ENCODE peak calls at places on chromosomes 4 and X, in ten cellular contexts. W is K562, N is lower lobe of right lung, A is lung, I is uterus, C is thyroid gland, D is HepG2, X is spleen, U is IMR-90, G is GM06990. O is an unnamed sample.
A peak's percentile ranks its signal among the peaks of the same experiment; 100 is the strongest.

GRCh38 chr4:185343726-185344581 is 51.8 kb downstream of the LRP2BP start:
- DNase-seq in U (peak; percentile 27), C (no peak), W (no peak), G (peak; percentile 57), A (no peak), I (peak; percentile 28), D (no peak), X (no peak), N (no peak), O (no peak)

GRCh38 chrX:8755116-8755515 is 23.2 kb upstream of the ANOS1 start:
- DNase-seq in X (no peak), G (no peak), N (no peak), I (no peak), W (peak; percentile 4), D (no peak), C (no peak), A (no peak), U (no peak), O (no peak)

GRCh38 chrX:100615015-100615414 is 21.6 kb downstream of the TSPAN6 start:
- DNase-seq in X (no peak), D (peak; percentile 57), W (peak; percentile 7), U (peak; percentile 68), I (no peak), G (peak; percentile 16), N (no peak), C (peak; percentile 42), A (no peak), O (no peak)

GRCh38 chr4:73344106-73344505 is 60.0 kb upstream of the ALB start:
- DNase-seq in X (no peak), W (no peak), G (no peak), C (no peak), A (no peak), I (no peak), D (no peak), N (no peak), U (no peak), O (no peak)

GRCh38 chr4:1799997-1800375 is 6.9 kb downstream of the FGFR3 start:
- DNase-seq in N (no peak), I (no peak), D (no peak), C (no peak), U (no peak), W (no peak), G (no peak), X (no peak), A (no peak), O (no peak)

GRCh38 chrX:40671126-40671525 is 23.8 kb upstream of the CXorf38 start:
- DNase-seq in N (no peak), W (no peak), C (peak; percentile 66), I (no peak), G (no peak), X (no peak), D (no peak), A (no peak), U (no peak), O (no peak)

GRCh38 chr4:107153228-107153627 is 117.1 kb upstream of the DKK2 start:
- DNase-seq in U (no peak), C (peak; percentile 5), A (no peak), W (no peak), X (no peak), I (no peak), N (peak; percentile 30), D (peak; percentile 11), G (no peak), O (no peak)

GRCh38 chr4:26086621-26087068 is 172.6 kb downstream of the SMIM20 start:
- DNase-seq in D (no peak), G (no peak), U (no peak), C (no peak), W (no peak), I (no peak), A (no peak), X (no peak), N (no peak), O (no peak)

GRCh38 chrX:149312936-149313432 is 192.1 kb downstream of the IDS start:
- DNase-seq in I (no peak), G (no peak), X (no peak), A (no peak), W (no peak), D (no peak), N (no peak), C (no peak), U (no peak), O (no peak)

GRCh38 chrX:113512700-113513395 is 672.2 kb upstream of the AMOT start:
- DNase-seq in C (no peak), I (no peak), A (no peak), D (no peak), G (no peak), U (peak; percentile 37), N (no peak), X (no peak), W (no peak), O (peak; percentile 39)

GRCh38 chr4:112589207-112589606 is 47.5 kb downstream of the ZGRF1 start:
- DNase-seq in X (no peak), I (no peak), N (no peak), G (no peak), A (no peak), D (peak; percentile 3), U (peak; percentile 23), C (no peak), W (peak; percentile 58), O (no peak)

GRCh38 chrX:64885850-64886249 is 90.4 kb downstream of the ZC4H2 start:
- DNase-seq in U (no peak), G (no peak), W (peak; percentile 9), D (no peak), N (no peak), I (no peak), X (no peak), C (no peak), A (no peak), O (no peak)

GRCh38 chrX:17161991-17162390 is 213.0 kb upstream of the NHS start:
- DNase-seq in U (no peak), D (no peak), C (no peak), N (no peak), W (no peak), A (no peak), I (no peak), X (no peak), G (no peak), O (no peak)

GRCh38 chrX:17164936-17165335 is 210.1 kb upstream of the NHS start:
- DNase-seq in N (no peak), W (no peak), I (no peak), U (no peak), C (no peak), D (no peak), X (no peak), A (no peak), G (no peak), O (no peak)

GRCh38 chrX:17167915-17168314 is 207.1 kb upstream of the NHS start:
- DNase-seq in C (no peak), D (no peak), I (no peak), N (no peak), A (no peak), W (no peak), X (no peak), G (no peak), U (no peak), O (no peak)

GRCh38 chrX:17160971-17161370 is 214.0 kb upstream of the NHS start:
- DNase-seq in U (no peak), C (no peak), X (no peak), I (no peak), G (no peak), N (no peak), A (no peak), W (no peak), D (no peak), O (no peak)

DNA sequence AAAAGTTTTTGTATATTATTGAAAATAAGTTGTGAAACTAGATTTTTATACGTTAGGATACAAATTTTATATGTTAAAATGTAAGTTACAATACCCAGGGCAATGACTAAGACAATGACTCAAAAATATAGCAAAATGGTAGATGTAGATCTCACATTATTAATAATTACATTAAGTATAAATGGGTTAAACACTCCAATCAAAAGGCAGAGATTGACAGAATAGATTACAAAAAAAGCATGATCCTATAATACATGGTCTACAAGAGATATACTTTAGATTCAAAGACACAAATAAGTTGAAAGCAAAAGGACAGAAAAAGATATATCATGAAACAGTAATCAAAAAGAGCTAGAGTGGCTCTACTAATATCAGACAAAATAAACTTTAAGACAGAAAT is 210.9 kb upstream of the NHS start:
- DNase-seq in W (no peak), X (no peak), A (no peak), D (no peak), G (no peak), N (no peak), C (no peak), U (no peak), I (no peak), O (no peak)
- H3K27me3 ChIP-seq in W (no peaks in the 10 kb centered on the region), X (no peaks in the 10 kb centered on the region), A (no peaks in the 10 kb centered on the region), D (no peaks in the 10 kb centered on the region), G (no peaks in the 10 kb centered on the region), N (no peaks in the 10 kb centered on the region), C (no peaks in the 10 kb centered on the region), U (no peaks in the 10 kb centered on the region), I (no peaks in the 10 kb centered on the region), O (no peaks in the 10 kb centered on the region)

GRCh38 chr4:128060130-128060619 is 937 bp upstream of the LARP1B start:
- DNase-seq in C (no peak), I (no peak), N (no peak), G (no peak), A (no peak), U (peak; percentile 6), D (no peak), W (peak; percentile 22), X (no peak), O (no peak)

GRCh38 chr4:128060620-128061565 is at the start of gene LARP1B:
- DNase-seq in C (peak; percentile 98), N (peak; percentile 98), D (peak; percentile 91), G (peak; percentile 98), X (peak; percentile 99), W (peak; percentile 97), A (peak; percentile 96), I (peak; percentile 95), U (peak; percentile 95), O (peak; percentile 71)

GRCh38 chr4:128056396-128056795 is 4.7 kb upstream of the LARP1B start:
- DNase-seq in W (no peak), G (no peak), N (no peak), I (no peak), X (no peak), U (no peak), D (no peak), A (no peak), C (no peak), O (no peak)

GRCh38 chr4:128061566-128062536 is 739 bp downstream of the LARP1B start:
- DNase-seq in W (peak; percentile 55), X (peak; percentile 95), N (peak; percentile 72), D (peak; percentile 64), C (peak; percentile 70), U (peak; percentile 15), I (peak; percentile 47), A (peak; percentile 68), G (peak; percentile 79), O (no peak)
- TF ChIP-seq CTCF in W (no peak), X (no peak), N (no peak), D (peak; percentile 57), C (no peak), U (no peak), I (no peak), A (no peak), G (peak; percentile 38), O (peak; percentile 32)

GRCh38 chr4:30725562-30725961 is 5.4 kb downstream of the PCDH7 start:
- DNase-seq in N (no peak), D (no peak), W (no peak), I (no peak), U (no peak), G (no peak), X (no peak), C (no peak), A (no peak), O (no peak)
- H3K4me3 ChIP-seq in N (no peak overlapping the region), D (no peak overlapping the region), W (no peak overlapping the region), I (no peak overlapping the region), U (peak overlapping the region; percentile 24), G (no peak overlapping the region), X (peak overlapping the region; percentile 63), C (no peak overlapping the region), A (no peak overlapping the region), O (no peak overlapping the region)

GRCh38 chr4:56680266-56680665 is 830 bp downstream of the HOPX start:
- DNase-seq in G (no peak), X (no peak), I (no peak), A (peak; percentile 44), N (no peak), U (no peak), C (peak; percentile 70), W (no peak), D (no peak), O (no peak)
- H3K27me3 ChIP-seq in G (no peaks in the 10 kb centered on the region), X (no peaks in the 10 kb centered on the region), I (no peaks in the 10 kb centered on the region), A (no peaks in the 10 kb centered on the region), N (no peaks in the 10 kb centered on the region), U (peaks cover 47% of the 10 kb centered on the region), C (no peaks in the 10 kb centered on the region), W (peaks cover 6% of the 10 kb centered on the region), D (peaks cover 15% of the 10 kb centered on the region), O (no peaks in the 10 kb centered on the region)

O was measured in kidney epithelial cell.